ENCODE peak calls at places on chromosomes 16 and 17, in five cellular contexts. X, D, U, O and G are unnamed samples.

GRCh38 chr16:31404353-31405064 is 11.4 kb downstream of the ITGAD start:
- DNase-seq in X (no peak), D (no peak), U (peak; percentile 4), O (no peak), G (no peak)

GRCh38 chr17:66567234-66568170 is 265.1 kb downstream of the PRKCA start:
- DNase-seq in X (peak; percentile 45), D (peak; percentile 65), U (peak; percentile 94), O (peak; percentile 73), G (peak; percentile 88)

GRCh38 chr17:50808413-50808812 is 27.0 kb upstream of the WFIKKN2 start:
- DNase-seq in X (no peak), D (no peak), U (no peak), O (no peak), G (no peak)

GRCh38 chr17:83131268-83132011 is 52.0 kb downstream of the METRNL start:
- DNase-seq in X (no peak), D (no peak), U (no peak), O (peak; percentile 27), G (no peak)

GRCh38 chr16:83727018-83727417 is 80.8 kb upstream of the HSBP1 start:
- DNase-seq in X (peak; percentile 63), D (peak; percentile 61), U (peak; percentile 90), O (no peak), G (no peak)

GRCh38 chr16:6636457-6636856 is 696.2 kb upstream of the RBFOX1 start:
- DNase-seq in X (no peak), D (no peak), U (no peak), O (no peak), G (no peak)

GRCh38 chr17:80470603-80471002 is 5.8 kb downstream of the NPTX1 start:
- DNase-seq in X (no peak), D (no peak), U (no peak), O (no peak), G (no peak)

GRCh38 chr17:8555062-8555461 is 75.5 kb downstream of the MYH10 start:
- DNase-seq in X (no peak), D (no peak), U (no peak), O (no peak), G (no peak)

GRCh38 chr16:50558913-50559312 is 10.7 kb downstream of the NKD1 start:
- DNase-seq in X (no peak), D (no peak), U (no peak), O (no peak), G (no peak)

GRCh38 chr16:706189-707061 is 824 bp upstream of the FBXL16 start:
- DNase-seq in X (no peak), D (no peak), U (no peak), O (no peak), G (no peak)

GRCh38 chr17:77264617-77265230 is 124.0 kb downstream of the SEC14L1 start:
- DNase-seq in X (no peak), D (no peak), U (no peak), O (no peak), G (no peak)